ENCODE peak calls at places on chromosomes 13 and 19, in four cellular contexts. L is mammary epithelial cell, K is dorsolateral prefrontal cortex, O is neural progenitor cell. U is an unnamed sample.

GRCh38 chr13:107258599-107259187 is 690.8 kb upstream of the ARGLU1 start:
- DNase-seq in L (peak), K (no peak), O (no peak), U (no peak)

GRCh38 chr13:114054269-114054668 is 78.2 kb downstream of the RASA3 start:
- DNase-seq in L (no peak), K (no peak), O (no peak), U (no peak)

GRCh38 chr19:30320466-30320865 is 51.7 kb upstream of the ZNF536 start:
- DNase-seq in L (no peak), K (no peak), O (no peak), U (no peak)

GRCh38 chr19:3743486-3743885 is 18.0 kb downstream of the APBA3 start:
- DNase-seq in L (no peak), K (no peak), O (no peak), U (no peak)

GRCh38 chr19:15188851-15189250 is 11.9 kb downstream of the NOTCH3 start:
- DNase-seq in L (no peak), K (no peak), O (no peak), U (no peak)

GRCh38 chr13:30697177-30697953 is 38.0 kb upstream of the ALOX5AP start:
- DNase-seq in L (no peak), K (no peak), O (no peak), U (no peak)

GRCh38 chr13:21948781-21949474 is 278.1 kb downstream of the FGF9 start:
- DNase-seq in L (no peak), K (no peak), O (no peak), U (no peak)

GRCh38 chr13:97433727-97434416 is at the start of gene RAP2A:
- DNase-seq in L (peak), K (peak), O (peak), U (peak)

GRCh38 chr13:33218020-33218419 is 67.5 kb downstream of the STARD13 start:
- DNase-seq in L (peak), K (no peak), O (no peak), U (no peak)

GRCh38 chr19:40705362-40705651 is 11.4 kb downstream of the COQ8B start:
- DNase-seq in L (no peak), K (no peak), O (no peak), U (no peak)

GRCh38 chr19:35483089-35483488 is 7.2 kb downstream of the KRTDAP start:
- DNase-seq in L (no peak), K (no peak), O (no peak), U (no peak)

GRCh38 chr13:26682606-26683005 is 78.0 kb downstream of the GPR12 start:
- DNase-seq in L (no peak), K (no peak), O (no peak), U (no peak)

GRCh38 chr13:111584101-111584500 is 263.7 kb downstream of the TEX29 start:
- DNase-seq in L (no peak), K (no peak), O (no peak), U (no peak)

GRCh38 chr13:94494021-94494420 is 14.5 kb upstream of the DCT start:
- DNase-seq in L (no peak), K (no peak), O (no peak), U (no peak)

GRCh38 chr19:55228403-55229031 is at the start of gene TMEM86B:
- DNase-seq in L (no peak), K (no peak), O (no peak), U (no peak)

GRCh38 chr13:59399513-59399912 is 764.2 kb downstream of the DIAPH3 start:
- DNase-seq in L (no peak), K (no peak), O (no peak), U (no peak)

GRCh38 chr19:39398297-39398864 is 7.2 kb downstream of the MED29 start:
- DNase-seq in L (peak), K (no peak), O (no peak), U (no peak)

GRCh38 chr13:33723365-33723764 is 94.6 kb upstream of the RFC3 start:
- DNase-seq in L (no peak), K (no peak), O (no peak), U (no peak)

GRCh38 chr19:16671652-16672274 is 10.8 kb downstream of the TMEM38A start:
- DNase-seq in L (no peak), K (no peak), O (no peak), U (no peak)

GRCh38 chr13:46698015-46698414 is 98.9 kb downstream of the ESD start:
- DNase-seq in L (no peak), K (no peak), O (no peak), U (no peak)

GRCh38 chr13:37207646-37208045 is 102.2 kb upstream of the CSNK1A1L start:
- DNase-seq in L (no peak), K (no peak), O (no peak), U (no peak)

GRCh38 chr13:72959643-72960042 is 99.2 kb upstream of the KLF5 start:
- DNase-seq in L (peak), K (no peak), O (no peak), U (no peak)

GRCh38 chr13:112060431-112060830 is 6.5 kb upstream of the SOX1 start:
- DNase-seq in L (no peak), K (no peak), O (no peak), U (no peak)

GRCh38 chr13:24251525-24251924 is 57.9 kb upstream of the C1QTNF9 start:
- DNase-seq in L (no peak), K (no peak), O (no peak), U (no peak)

GRCh38 chr19:18284710-18285430 is 3.4 kb upstream of the JUND start:
- DNase-seq in L (no peak), K (no peak), O (no peak), U (no peak)

GRCh38 chr19:51394045-51394836 is 3.9 kb upstream of the C19orf84 start:
- DNase-seq in L (peak), K (peak), O (peak), U (peak)

GRCh38 chr13:42307461-42307860 is 35.5 kb downstream of the AKAP11 start:
- DNase-seq in L (no peak), K (no peak), O (no peak), U (no peak)

GRCh38 chr13:32846556-32846955 is 169.7 kb upstream of the KL start:
- DNase-seq in L (no peak), K (no peak), O (no peak), U (no peak)

GRCh38 chr13:99977334-99977911 is 4.2 kb upstream of the ZIC2 start:
- DNase-seq in L (no peak), K (no peak), O (no peak), U (no peak)

GRCh38 chr13:99974939-99975561 is 3.5 kb upstream of the ZIC5 start:
- DNase-seq in L (no peak), K (no peak), O (peak), U (no peak)

GRCh38 chr13:99975626-99976025 is 4.1 kb upstream of the ZIC5 start:
- DNase-seq in L (no peak), K (no peak), O (peak), U (no peak)

GRCh38 chr13:99977912-99978780 is 3.4 kb upstream of the ZIC2 start:
- DNase-seq in L (no peak), K (no peak), O (peak), U (no peak)

DNA sequence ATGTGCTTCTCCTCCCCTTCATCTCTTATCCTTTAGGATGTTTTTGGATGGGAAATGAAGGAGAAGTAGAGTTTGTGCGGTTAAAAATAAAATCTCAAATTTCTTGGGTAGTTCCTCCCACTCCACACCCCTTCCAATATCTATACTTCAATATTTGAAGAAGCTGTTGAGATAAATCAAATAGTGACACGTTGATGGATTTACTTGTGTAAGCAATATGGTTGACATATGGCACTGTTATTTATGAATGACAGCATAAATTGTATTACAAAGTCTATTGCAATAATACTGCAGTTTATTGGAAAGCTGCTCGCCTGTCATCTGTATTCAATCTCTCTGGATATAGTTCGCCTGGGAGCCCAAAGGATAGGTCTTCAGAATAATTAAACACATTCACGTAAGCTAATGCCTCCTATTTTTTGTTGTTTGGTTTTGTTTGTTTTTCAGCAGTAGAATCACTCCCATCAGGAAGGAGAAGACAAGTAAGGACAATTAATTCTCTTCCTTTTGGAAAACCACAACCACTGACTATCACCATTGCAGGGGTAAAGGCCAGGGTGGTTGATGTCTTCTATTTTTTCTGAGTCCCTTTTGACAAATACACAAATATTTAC is 5.0 kb upstream of the ZIC2 start:
- DNase-seq in L (no peak), K (no peak), O (no peak), U (no peak)
- TF ChIP-seq CTCF in L (no peak), K (no peak), O (no peak), U (no peak)

DNA sequence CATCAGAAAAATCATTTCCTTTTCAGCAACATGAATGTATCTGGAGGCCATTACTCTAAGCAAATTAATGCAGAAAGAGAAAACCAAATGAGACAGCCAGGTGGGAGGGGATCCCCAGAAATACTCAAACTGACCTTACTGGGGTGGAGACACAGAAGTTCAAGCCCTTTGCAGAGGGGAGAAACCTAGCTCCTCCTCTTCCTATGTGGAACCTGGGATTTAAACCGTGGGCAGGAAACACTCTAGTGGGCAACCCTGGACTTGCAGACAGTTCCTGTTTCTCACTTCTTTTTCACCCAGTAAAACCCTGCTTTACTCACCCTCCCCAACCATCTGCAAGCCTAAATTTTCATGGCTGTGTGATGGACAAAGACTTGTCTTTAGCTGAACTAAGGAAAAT is 61.3 kb downstream of the SLITRK6 start:
- DNase-seq in L (no peak), K (no peak), O (no peak), U (no peak)
- TF ChIP-seq CTCF in L (no peak), K (no peak), O (no peak), U (no peak)

DNA sequence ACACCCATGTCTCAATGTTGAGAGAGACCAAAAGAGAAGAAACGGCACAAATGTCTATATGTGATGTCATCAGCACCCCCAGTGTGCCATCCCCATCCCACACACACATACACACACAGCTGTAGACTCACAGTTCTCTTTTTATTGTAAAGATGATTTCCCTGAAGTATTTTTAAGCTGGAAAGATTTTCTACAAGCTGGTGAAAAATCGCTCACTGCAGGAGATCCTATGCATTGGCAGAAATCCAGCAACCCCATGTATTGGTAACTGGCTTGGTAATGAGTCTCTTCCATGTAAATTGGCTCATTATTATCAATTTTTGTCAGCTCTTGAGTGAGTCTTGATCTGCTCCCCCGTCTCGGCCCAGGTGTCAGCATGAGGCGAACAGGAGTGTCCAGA is 107.1 kb upstream of the UQCRFS1 start:
- DNase-seq in L (no peak), K (no peak), O (no peak), U (no peak)
- TF ChIP-seq CTCF in L (no peak), K (no peak), O (no peak), U (no peak)

GRCh38 chr13:44471686-44472085 is 98.1 kb downstream of the SERP2 start:
- DNase-seq in L (no peak), K (no peak), O (no peak), U (no peak)
- TF ChIP-seq CTCF in L (no peak), K (no peak), O (no peak), U (no peak)